ENCODE peak calls at places on chromosomes 5 and 9, in five cellular contexts. S is GM12878, M is H1, Z is HepG2, A is K562. L is an unnamed sample.
A peak's percentile ranks its signal among the peaks of the same experiment; 100 is the strongest.

GRCh38 chr5:133051117-133051546 is 681 bp upstream of the HSPA4 start:
- DNase-seq in S (no peak), M (no peak), Z (no peak), A (no peak), L (no peak)

GRCh38 chr9:22452415-22453010 is 5.9 kb downstream of the DMRTA1 start:
- DNase-seq in S (no peak), M (no peak), Z (peak; percentile 17), A (no peak), L (peak; percentile 68)

GRCh38 chr5:30401479-30402058 is 791.9 kb upstream of the CDH6 start:
- DNase-seq in S (no peak), M (no peak), Z (peak; percentile 53), A (no peak), L (peak; percentile 85)

GRCh38 chr9:94159069-94159915 is 75.0 kb downstream of the PTPDC1 start:
- DNase-seq in S (no peak), M (no peak), Z (no peak), A (no peak), L (no peak)

GRCh38 chr9:134611046-134611445 is 30.6 kb upstream of the COL5A1 start:
- DNase-seq in S (no peak), M (no peak), Z (no peak), A (no peak), L (no peak)

GRCh38 chr5:66518052-66518451 is 78.1 kb upstream of the MAST4 start:
- DNase-seq in S (no peak), M (no peak), Z (no peak), A (no peak), L (no peak)

GRCh38 chr5:116626272-116626723 is 51.7 kb upstream of the SEMA6A start:
- DNase-seq in S (no peak), M (no peak), Z (no peak), A (no peak), L (no peak)

GRCh38 chr9:107480386-107480789 is 9.2 kb downstream of the KLF4 start:
- DNase-seq in S (no peak), M (no peak), Z (no peak), A (peak; percentile 37), L (no peak)

GRCh38 chr5:131664929-131665328 is 29.9 kb upstream of the RAPGEF6 start:
- DNase-seq in S (no peak), M (no peak), Z (no peak), A (no peak), L (no peak)

GRCh38 chr5:83731638-83732037 is 11.0 kb upstream of the HAPLN1 start:
- DNase-seq in S (no peak), M (no peak), Z (no peak), A (no peak), L (no peak)

GRCh38 chr9:108568093-108568492 is 287.7 kb downstream of the ACTL7B start:
- DNase-seq in S (no peak), M (no peak), Z (peak; percentile 61), A (no peak), L (no peak)

GRCh38 chr5:135095871-135096270 is 61.8 kb upstream of the PITX1 start:
- DNase-seq in S (no peak), M (no peak), Z (no peak), A (no peak), L (no peak)

GRCh38 chr9:115328677-115329076 is 210.7 kb upstream of the TNC start:
- DNase-seq in S (no peak), M (no peak), Z (no peak), A (no peak), L (no peak)

GRCh38 chr5:102107865-102108264 is 188.2 kb downstream of the SLCO4C1 start:
- DNase-seq in S (no peak), M (no peak), Z (no peak), A (no peak), L (no peak)

GRCh38 chr9:135976531-135976930 is 15.4 kb upstream of the UBAC1 start:
- DNase-seq in S (no peak), M (no peak), Z (no peak), A (no peak), L (no peak)

GRCh38 chr9:105026451-105026850 is 98.5 kb upstream of the ABCA1 start:
- DNase-seq in S (no peak), M (no peak), Z (no peak), A (no peak), L (no peak)

GRCh38 chr9:101353683-101354082 is 31.1 kb downstream of the BAAT start:
- DNase-seq in S (no peak), M (no peak), Z (peak; percentile 44), A (no peak), L (no peak)

GRCh38 chr5:107555425-107556090 is 115.2 kb downstream of the EFNA5 start:
- DNase-seq in S (no peak), M (no peak), Z (no peak), A (no peak), L (no peak)

GRCh38 chr5:107556575-107556974 is 114.2 kb downstream of the EFNA5 start:
- DNase-seq in S (no peak), M (no peak), Z (no peak), A (no peak), L (no peak)

GRCh38 chr5:107554776-107555424 is 115.8 kb downstream of the EFNA5 start:
- DNase-seq in S (no peak), M (no peak), Z (no peak), A (no peak), L (no peak)

GRCh38 chr5:107558951-107559350 is 111.8 kb downstream of the EFNA5 start:
- DNase-seq in S (no peak), M (no peak), Z (no peak), A (no peak), L (peak; percentile 48)

GRCh38 chr5:107557051-107557658 is 113.6 kb downstream of the EFNA5 start:
- DNase-seq in S (no peak), M (peak; percentile 46), Z (no peak), A (no peak), L (peak; percentile 76)
- H3K79me2 ChIP-seq in S (peaks cover 4% of the 10 kb centered on the region), M (peaks cover 4% of the 10 kb centered on the region), Z (no peaks in the 10 kb centered on the region), A (no peaks in the 10 kb centered on the region), L (peaks cover 4% of the 10 kb centered on the region)

GRCh38 chr5:108233617-108234016 is 148.3 kb downstream of the FBXL17 start:
- DNase-seq in S (no peak), M (no peak), Z (no peak), A (no peak), L (no peak)

GRCh38 chr5:108238461-108238860 is 143.4 kb downstream of the FBXL17 start:
- DNase-seq in S (no peak), M (no peak), Z (no peak), A (no peak), L (no peak)

DNA sequence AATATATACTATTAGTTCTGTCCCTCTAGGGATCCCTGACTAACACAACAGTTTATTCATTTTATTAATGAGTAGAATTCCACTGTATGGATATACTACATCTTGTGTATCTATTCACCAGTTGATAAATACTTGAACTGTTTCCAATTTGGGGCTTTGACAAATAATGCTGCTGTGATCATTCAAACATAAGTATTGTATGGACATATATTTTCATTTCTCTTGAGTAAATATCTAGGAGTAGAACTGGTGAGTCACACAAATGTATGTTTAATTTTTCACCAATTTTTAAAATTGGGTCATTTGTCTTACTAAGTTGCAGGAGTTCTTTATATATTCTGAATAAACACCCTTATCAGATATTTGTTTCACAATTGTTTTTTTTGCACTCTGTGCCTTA is 149.1 kb downstream of the FBXL17 start:
- DNase-seq in S (no peak), M (no peak), Z (no peak), A (no peak), L (no peak)
- H3K27ac ChIP-seq in S (no peak overlapping the region), M (no peak overlapping the region), Z (no peak overlapping the region), A (no peak overlapping the region), L (no peak overlapping the region)

DNA sequence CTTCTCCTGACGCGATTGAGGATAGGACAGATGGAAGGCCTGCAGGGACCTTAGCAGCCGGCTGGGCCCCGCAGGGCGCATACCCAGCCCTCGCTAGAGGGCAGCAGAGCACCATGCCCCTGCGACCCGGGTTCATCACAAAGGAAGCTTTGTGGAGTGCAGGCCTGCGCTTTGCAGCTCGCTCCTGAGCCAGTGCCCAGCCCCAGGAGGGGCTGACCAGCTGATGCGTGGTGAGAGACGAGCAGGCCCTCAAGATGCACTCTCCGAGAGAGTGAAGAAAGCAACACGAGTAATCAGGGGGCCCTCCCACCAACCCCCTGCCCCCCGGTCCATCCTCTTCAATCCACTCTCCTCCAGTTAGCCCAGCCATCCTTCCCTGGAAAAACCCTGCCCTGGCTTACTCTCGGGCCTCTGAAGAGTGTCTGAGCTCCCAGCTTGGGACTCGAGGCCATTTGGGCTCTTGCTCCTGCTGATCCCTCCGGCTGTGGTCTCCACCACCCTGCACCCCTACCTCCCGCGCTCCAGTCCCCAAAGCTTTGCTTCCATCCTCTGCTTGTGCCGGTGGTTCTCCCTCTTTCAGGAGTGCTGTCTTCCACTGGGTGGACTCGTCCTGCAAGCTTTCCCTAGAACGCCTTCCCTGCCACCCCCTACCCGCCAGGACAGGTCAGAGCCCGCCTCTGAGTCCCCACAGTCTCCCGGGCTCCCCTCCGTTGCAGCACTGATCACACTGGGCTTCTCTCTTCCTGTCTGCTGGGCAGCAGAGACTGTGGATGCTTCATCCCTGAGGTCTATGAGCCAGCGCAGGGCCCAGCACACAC is 9.1 kb upstream of the KIF12 start:
- DNase-seq in S (no peak), M (peak; percentile 80), Z (peak; percentile 80), A (peak; percentile 82), L (peak; percentile 94)
- TF ChIP-seq CREB1 in S (no peak), M (peak; percentile 44), Z (no peak), A (no peak), L (no peak)

GRCh38 chr5:72108200-72109050 is 1.1 kb downstream of the MAP1B start:
- DNase-seq in S (no peak), M (no peak), Z (peak; percentile 34), A (peak; percentile 88), L (peak; percentile 94)

GRCh38 chr5:72109625-72110024 is 2.4 kb downstream of the MAP1B start:
- DNase-seq in S (no peak), M (no peak), Z (no peak), A (no peak), L (peak; percentile 33)

GRCh38 chr5:72109051-72109411 is 1.8 kb downstream of the MAP1B start:
- DNase-seq in S (no peak), M (no peak), Z (no peak), A (no peak), L (no peak)

GRCh38 chr5:72107874-72108199 is 562 bp downstream of the MAP1B start:
- DNase-seq in S (no peak), M (no peak), Z (no peak), A (peak; percentile 70), L (peak; percentile 63)

GRCh38 chr5:72106922-72107873 is at the start of gene MAP1B:
- DNase-seq in S (no peak), M (peak; percentile 92), Z (peak; percentile 35), A (peak; percentile 80), L (peak; percentile 98)
- H3K79me2 ChIP-seq in S (no peaks in the 10 kb centered on the region), M (peaks cover 33% of the 10 kb centered on the region), Z (no peaks in the 10 kb centered on the region), A (peaks cover 48% of the 10 kb centered on the region), L (peaks cover 36% of the 10 kb centered on the region)

GRCh38 chr9:112034216-112034611 is 137.6 kb downstream of the UGCG start:
- DNase-seq in S (no peak), M (no peak), Z (no peak), A (no peak), L (no peak)

GRCh38 chr9:112038017-112038408 is 137.1 kb downstream of the SUSD1 start:
- DNase-seq in S (no peak), M (no peak), Z (no peak), A (no peak), L (no peak)

GRCh38 chr9:112041199-112041535 is 133.9 kb downstream of the SUSD1 start:
- DNase-seq in S (no peak), M (no peak), Z (no peak), A (no peak), L (no peak)

GRCh38 chr9:112035166-112035816 is 138.7 kb downstream of the UGCG start:
- DNase-seq in S (no peak), M (no peak), Z (no peak), A (no peak), L (no peak)

GRCh38 chr9:112037281-112038016 is 137.6 kb downstream of the SUSD1 start:
- DNase-seq in S (peak; percentile 97), M (no peak), Z (no peak), A (no peak), L (no peak)
- H3K27ac ChIP-seq in S (peak overlapping the region; percentile 97), M (no peak overlapping the region), Z (no peak overlapping the region), A (peak overlapping the region; percentile 29), L (no peak overlapping the region)

L was measured in GM23338.